ENCODE peak calls at places on chromosomes 12 and 14, in four cellular contexts. D, M, E and J are unnamed samples.

GRCh38 chr12:82862876-82863649 is 176.4 kb downstream of the TMTC2 start:
- DNase-seq in D (no peak), M (no peak), E (no peak), J (no peak)

GRCh38 chr12:56221233-56221756 is 427 bp downstream of the RNF41 start:
- DNase-seq in D (no peak), M (peak), E (no peak), J (no peak)

GRCh38 chr12:105672576-105672975 is 342.1 kb downstream of the C12orf75 start:
- DNase-seq in D (no peak), M (no peak), E (no peak), J (no peak)

GRCh38 chr12:49748306-49748705 is 6.9 kb downstream of the TMBIM6 start:
- DNase-seq in D (no peak), M (no peak), E (no peak), J (no peak)

GRCh38 chr12:466039-466438 is 6.3 kb downstream of the B4GALNT3 start:
- DNase-seq in D (no peak), M (no peak), E (no peak), J (no peak)

GRCh38 chr12:75814856-75815754 is 216.5 kb downstream of the PHLDA1 start:
- DNase-seq in D (no peak), M (peak), E (no peak), J (no peak)

GRCh38 chr12:57488397-57489156 is 709 bp downstream of the MARS1 start:
- DNase-seq in D (no peak), M (no peak), E (no peak), J (no peak)

GRCh38 chr12:21138016-21138415 is 7.0 kb downstream of the SLCO1B1 start:
- DNase-seq in D (no peak), M (no peak), E (no peak), J (no peak)

GRCh38 chr14:22898302-22898894 is 15.4 kb downstream of the REM2 start:
- DNase-seq in D (no peak), M (peak), E (no peak), J (no peak)

GRCh38 chr12:3061129-3061857 is 15.9 kb upstream of the TSPAN9 start:
- DNase-seq in D (no peak), M (no peak), E (no peak), J (no peak)

GRCh38 chr12:2011641-2012607 is 7.7 kb upstream of the DCP1B start:
- DNase-seq in D (peak), M (no peak), E (no peak), J (no peak)

GRCh38 chr12:100857418-100857817 is 62.8 kb downstream of the ANO4 start:
- DNase-seq in D (no peak), M (no peak), E (no peak), J (no peak)

GRCh38 chr14:61404637-61405036 is 83.3 kb downstream of the PRKCH start:
- DNase-seq in D (no peak), M (no peak), E (no peak), J (no peak)

GRCh38 chr12:39892146-39892545 is 213.7 kb downstream of the SLC2A13 start:
- DNase-seq in D (no peak), M (no peak), E (no peak), J (no peak)

GRCh38 chr14:60965402-60965801 is 15.5 kb downstream of the TRMT5 start:
- DNase-seq in D (no peak), M (no peak), E (no peak), J (no peak)

GRCh38 chr14:100770605-100771120 is 44.0 kb downstream of the DLK1 start:
- DNase-seq in D (no peak), M (peak), E (no peak), J (no peak)

GRCh38 chr12:19026637-19027508 is 102.7 kb upstream of the PLEKHA5 start:
- DNase-seq in D (no peak), M (no peak), E (no peak), J (no peak)

DNA sequence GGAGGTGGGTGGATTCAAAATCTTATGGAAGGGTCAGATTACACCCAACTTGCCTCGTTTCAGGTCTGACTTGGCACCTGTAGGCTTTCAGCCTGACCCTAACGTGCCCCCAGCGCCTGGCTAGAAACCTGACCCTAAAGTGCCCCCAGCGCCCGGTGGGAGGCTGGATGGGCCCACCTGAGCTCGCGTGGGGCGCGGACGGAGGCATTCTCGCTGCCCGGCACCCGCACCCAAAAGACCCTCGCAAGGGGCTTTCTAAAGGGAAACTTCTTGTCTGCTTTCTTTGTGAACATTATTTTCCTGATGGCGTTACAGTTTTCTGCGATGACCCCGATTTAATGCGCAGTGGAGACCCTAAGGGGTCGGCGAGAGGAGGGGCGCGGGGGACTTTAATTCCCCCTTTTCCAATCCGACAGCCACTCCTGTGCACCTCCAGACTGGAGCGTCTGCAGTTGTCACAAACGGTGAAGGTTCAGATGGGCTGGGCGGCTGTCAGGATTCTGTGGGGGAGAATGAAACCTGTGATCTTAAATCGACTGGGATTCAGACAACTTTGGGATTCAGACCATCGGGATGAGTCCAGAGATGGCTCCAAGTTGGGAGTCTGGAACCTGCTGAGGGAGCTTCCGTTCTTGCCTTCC is 746 bp upstream of the HRK start:
- DNase-seq in D (no peak), M (no peak), E (no peak), J (no peak)
- TF ChIP-seq CBX5 in D (no peak), M (no peak), E (no peak), J (no peak)

GRCh38 chr12:122837306-122838265 is 2.3 kb downstream of the HIP1R start:
- DNase-seq in D (peak), M (peak), E (no peak), J (no peak)

GRCh38 chr12:122836027-122836921 is 1.0 kb downstream of the HIP1R start:
- DNase-seq in D (peak), M (peak), E (no peak), J (peak)

GRCh38 chr12:122834229-122834920 is 882 bp upstream of the HIP1R start:
- DNase-seq in D (peak), M (peak), E (peak), J (no peak)

GRCh38 chr12:122835693-122836026 is 403 bp downstream of the HIP1R start:
- DNase-seq in D (no peak), M (peak), E (no peak), J (no peak)

GRCh38 chr12:122834921-122835692 is at the start of gene HIP1R:
- DNase-seq in D (no peak), M (peak), E (no peak), J (no peak)
- TF ChIP-seq CBX5 in D (no peak), M (no peak), E (no peak), J (no peak)

GRCh38 chr12:95810411-95810810 is 19.8 kb upstream of the NTN4 start:
- DNase-seq in D (no peak), M (no peak), E (no peak), J (no peak)

GRCh38 chr12:95820096-95820703 is 29.6 kb upstream of the NTN4 start:
- DNase-seq in D (peak), M (peak), E (no peak), J (no peak)

DNA sequence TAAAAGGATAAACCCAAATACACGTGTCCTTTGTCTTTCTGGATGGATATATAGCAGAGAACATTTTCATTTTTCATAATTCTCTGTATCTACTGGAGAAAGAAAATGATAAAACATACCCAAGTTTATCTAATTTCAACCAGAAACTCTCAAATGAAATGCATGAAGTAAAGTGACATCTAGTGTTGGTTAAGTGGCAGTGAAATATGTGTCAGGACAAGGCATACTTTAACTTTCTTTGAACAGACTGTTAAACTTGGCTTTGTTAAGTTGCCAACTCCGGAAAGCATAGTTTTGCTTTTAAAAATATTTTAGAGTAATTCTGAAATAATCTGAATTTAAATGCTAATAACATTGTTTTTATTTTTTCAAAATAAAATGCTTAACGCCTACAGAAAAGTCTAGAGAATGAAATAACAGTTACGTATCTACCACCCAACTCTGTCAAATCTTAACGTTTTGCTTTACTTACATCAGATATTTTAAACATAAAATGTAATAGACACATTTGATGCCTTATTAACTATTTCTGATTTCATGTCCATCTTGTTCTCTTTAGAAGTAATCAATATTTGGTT is 25.2 kb upstream of the NTN4 start:
- DNase-seq in D (peak), M (peak), E (no peak), J (no peak)
- TF ChIP-seq CBX5 in D (no peak), M (no peak), E (no peak), J (no peak)

GRCh38 chr12:11813422-11813813 is 163.9 kb downstream of the ETV6 start:
- DNase-seq in D (no peak), M (no peak), E (no peak), J (no peak)
- TF ChIP-seq CBX5 in D (no peak), M (no peak), E (no peak), J (no peak)

GRCh38 chr12:8156845-8157244 is at the start of gene ZNF705A:
- DNase-seq in D (peak), M (peak), E (no peak), J (no peak)

GRCh38 chr12:8157484-8158198 is 826 bp downstream of the ZNF705A start:
- DNase-seq in D (no peak), M (no peak), E (no peak), J (no peak)

GRCh38 chr12:8154526-8154925 is 2.3 kb upstream of the ZNF705A start:
- DNase-seq in D (no peak), M (no peak), E (no peak), J (no peak)

DNA sequence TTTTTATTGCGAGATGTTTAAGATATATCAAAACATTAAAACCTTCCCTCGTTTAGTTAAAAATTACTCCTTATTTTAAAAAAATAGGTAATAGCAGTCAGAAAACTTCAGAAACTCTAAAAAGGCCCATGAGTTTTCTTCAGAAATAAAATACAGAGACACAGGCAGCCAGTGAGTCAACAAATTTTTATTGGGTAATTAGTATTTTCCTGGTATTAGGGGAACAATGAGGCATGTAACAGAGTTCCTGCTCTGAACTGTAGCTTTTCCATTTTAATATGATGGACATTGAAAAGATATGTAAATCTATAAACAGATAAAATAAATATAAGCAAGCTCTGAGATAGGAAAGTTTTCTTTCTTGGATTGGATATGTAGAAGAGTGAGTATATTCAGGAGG is 399 bp upstream of the ZNF705A start:
- DNase-seq in D (no peak), M (no peak), E (no peak), J (no peak)
- TF ChIP-seq CBX5 in D (no peak), M (no peak), E (no peak), J (no peak)

GRCh38 chr12:54075431-54075830 is 21.8 kb downstream of the HOXC4 start:
- DNase-seq in D (no peak), M (no peak), E (no peak), J (no peak)
- TF ChIP-seq CBX5 in D (no peak), M (no peak), E (no peak), J (no peak)

DNA sequence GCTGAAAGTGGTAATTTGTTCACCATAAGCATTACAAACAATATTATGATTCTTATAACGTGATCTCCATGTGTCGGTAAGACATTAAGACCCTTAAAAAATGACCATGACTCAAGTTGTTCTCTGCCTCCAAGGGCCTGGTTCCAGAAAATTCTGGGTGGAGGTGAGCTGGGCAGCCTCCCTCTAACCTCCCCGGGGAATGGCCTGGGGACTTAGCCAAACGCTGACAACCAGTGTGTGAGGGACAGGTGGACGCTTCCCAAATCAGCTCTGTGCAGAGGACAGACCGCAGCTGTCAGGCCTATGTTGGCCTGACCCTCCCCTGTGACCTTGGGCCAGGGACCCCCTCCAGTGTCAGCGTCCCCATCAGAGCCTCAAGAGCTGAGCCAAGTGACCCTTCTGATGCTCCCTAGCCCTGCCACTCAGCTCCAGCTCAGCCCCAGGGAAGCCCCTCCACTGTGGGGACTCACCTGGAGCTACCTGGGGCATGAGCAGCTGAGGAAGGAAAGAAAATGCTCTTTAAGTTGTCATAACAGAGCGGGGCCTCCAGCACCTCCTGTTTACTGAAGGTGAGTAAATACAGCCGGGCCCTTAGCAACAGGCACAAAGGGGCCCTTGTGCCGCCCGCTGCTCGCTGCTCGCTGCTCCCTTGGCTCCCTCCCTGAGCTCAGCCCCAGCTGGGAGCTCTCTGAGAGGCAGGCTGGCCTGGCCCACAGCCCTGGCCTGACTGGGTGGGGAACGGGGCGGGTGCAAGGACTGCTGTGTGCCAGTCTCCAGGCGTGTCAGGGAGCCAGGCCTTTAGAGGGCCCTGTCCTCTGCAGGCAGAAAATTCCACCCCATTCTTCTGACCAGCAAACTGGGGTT is 116.6 kb downstream of the CALM1 start:
- DNase-seq in D (peak), M (no peak), E (no peak), J (no peak)
- TF ChIP-seq CBX5 in D (peak), M (no peak), E (no peak), J (no peak)